ENCODE peak calls at places on chromosomes 16 and 17, in ten cellular contexts. Y is neural progenitor cell; F is neural crest cell; C is CD4-positive, CD25-positive, alpha-beta regulatory T cell; U is activated effector memory CD4-positive, alpha-beta T cell treated with Interleukin-2 at 50 U/mL for 16 hours; L is putamen; K is activated T-cell treated with anti-CD3 and anti-CD28 coated beads, Interleukin-2, amount 50 U/mL, for 72 hours; M is NCI-H187 treated with DMSO at 0.1 percent for 48 hours; B is body of pancreas; G is T-cell. I is an unnamed sample.

GRCh38 chr17:63675607-63676539 is 24.1 kb downstream of the LIMD2 start:
- DNase-seq in Y (no peak), F (no peak), C (no peak), U (no peak), L (no peak), K (no peak), M (no peak), B (peak; percentile 90), G (no peak), I (no peak)

GRCh38 chr17:49707246-49707607 is 537 bp downstream of the SLC35B1 start:
- DNase-seq in Y (peak; percentile 51), F (no peak), C (no peak), U (no peak), L (no peak), K (peak; percentile 35), M (no peak), B (no peak), G (peak; percentile 42), I (peak; percentile 29)

GRCh38 chr17:62017496-62017895 is 47.6 kb downstream of the MED13 start:
- DNase-seq in Y (no peak), F (no peak), C (no peak), U (no peak), L (no peak), K (no peak), M (no peak), B (no peak), G (no peak), I (no peak)

GRCh38 chr16:64131423-64131822 is 990.4 kb downstream of the CDH11 start:
- DNase-seq in Y (no peak), F (no peak), C (no peak), U (no peak), L (no peak), K (no peak), M (no peak), B (no peak), G (no peak), I (no peak)

GRCh38 chr16:83397601-83398000 is 410.2 kb upstream of the HSBP1 start:
- DNase-seq in Y (no peak), F (no peak), C (no peak), U (no peak), L (no peak), K (no peak), M (no peak), B (no peak), G (no peak), I (no peak)

GRCh38 chr17:77914440-77915254 is 43.9 kb upstream of the TNRC6C start:
- DNase-seq in Y (peak; percentile 13), F (no peak), C (no peak), U (no peak), L (no peak), K (no peak), M (no peak), B (peak; percentile 29), G (no peak), I (no peak)

GRCh38 chr16:87757841-87758426 is 7.9 kb downstream of the KLHDC4 start:
- DNase-seq in Y (no peak), F (no peak), C (no peak), U (no peak), L (no peak), K (no peak), M (no peak), B (no peak), G (no peak), I (no peak)

GRCh38 chr16:65392831-65393565 is 271.1 kb upstream of the CDH11 start:
- DNase-seq in Y (no peak), F (no peak), C (no peak), U (no peak), L (no peak), K (no peak), M (no peak), B (no peak), G (no peak), I (no peak)

GRCh38 chr17:8649157-8650118 is 18.9 kb upstream of the MYH10 start:
- DNase-seq in Y (no peak), F (no peak), C (no peak), U (no peak), L (no peak), K (no peak), M (no peak), B (no peak), G (no peak), I (no peak)

GRCh38 chr17:19317359-19318095 is 45.0 kb downstream of the B9D1 start:
- DNase-seq in Y (peak; percentile 87), F (peak; percentile 84), C (no peak), U (no peak), L (peak; percentile 97), K (no peak), M (peak; percentile 1), B (peak; percentile 48), G (no peak), I (no peak)

GRCh38 chr16:67393790-67394270 is 532 bp upstream of the TPPP3 start:
- DNase-seq in Y (no peak), F (no peak), C (no peak), U (no peak), L (no peak), K (no peak), M (no peak), B (no peak), G (no peak), I (no peak)

GRCh38 chr16:66899310-66899944 is 19.1 kb downstream of the PDP2 start:
- DNase-seq in Y (no peak), F (no peak), C (no peak), U (no peak), L (no peak), K (no peak), M (no peak), B (no peak), G (no peak), I (no peak)

I was measured in CD4-positive, alpha-beta memory T cell.